ENCODE peak calls at places on chromosome 6, in four cellular contexts. I, N, V and T are unnamed samples.

GRCh38 chr6:154001494-154002285 is 37.4 kb upstream of the OPRM1 start:
- DNase-seq in I (no peak), N (no peak), V (no peak), T (no peak)

GRCh38 chr6:47203266-47203967 is 106.3 kb downstream of the TNFRSF21 start:
- DNase-seq in I (no peak), N (no peak), V (no peak), T (no peak)

GRCh38 chr6:52407467-52407866 is 12.7 kb upstream of the EFHC1 start:
- DNase-seq in I (peak), N (peak), V (no peak), T (peak)

GRCh38 chr6:154638369-154638768 is 94.8 kb upstream of the SCAF8 start:
- DNase-seq in I (no peak), N (no peak), V (no peak), T (no peak)

GRCh38 chr6:113385020-113385431 is 472.1 kb upstream of the MARCKS start:
- DNase-seq in I (no peak), N (no peak), V (no peak), T (no peak)

GRCh38 chr6:43891072-43891870 is 121.3 kb downstream of the VEGFA start:
- DNase-seq in I (no peak), N (no peak), V (peak), T (no peak)

GRCh38 chr6:155604991-155605390 is 149.4 kb upstream of the NOX3 start:
- DNase-seq in I (no peak), N (no peak), V (no peak), T (no peak)

GRCh38 chr6:16258709-16259075 is 20.3 kb downstream of the GMPR start:
- DNase-seq in I (no peak), N (no peak), V (no peak), T (no peak)

GRCh38 chr6:29045075-29045474 is at the start of gene OR2W1:
- DNase-seq in I (no peak), N (no peak), V (no peak), T (no peak)

GRCh38 chr6:4018194-4019111 is 60.5 kb downstream of the FAM217A start:
- DNase-seq in I (peak), N (peak), V (peak), T (peak)

GRCh38 chr6:4021133-4021861 is 57.6 kb downstream of the FAM217A start:
- DNase-seq in I (peak), N (peak), V (peak), T (peak)

GRCh38 chr6:4020822-4021132 is 58.2 kb downstream of the FAM217A start:
- DNase-seq in I (no peak), N (no peak), V (no peak), T (no peak)

GRCh38 chr6:4017058-4017457 is 61.9 kb downstream of the FAM217A start:
- DNase-seq in I (no peak), N (no peak), V (no peak), T (no peak)

GRCh38 chr6:4017847-4018193 is 61.1 kb downstream of the FAM217A start:
- DNase-seq in I (no peak), N (peak), V (no peak), T (peak)
- TF ChIP-seq PHF8 in I (no peak), N (no peak), V (no peak), T (no peak)

DNA sequence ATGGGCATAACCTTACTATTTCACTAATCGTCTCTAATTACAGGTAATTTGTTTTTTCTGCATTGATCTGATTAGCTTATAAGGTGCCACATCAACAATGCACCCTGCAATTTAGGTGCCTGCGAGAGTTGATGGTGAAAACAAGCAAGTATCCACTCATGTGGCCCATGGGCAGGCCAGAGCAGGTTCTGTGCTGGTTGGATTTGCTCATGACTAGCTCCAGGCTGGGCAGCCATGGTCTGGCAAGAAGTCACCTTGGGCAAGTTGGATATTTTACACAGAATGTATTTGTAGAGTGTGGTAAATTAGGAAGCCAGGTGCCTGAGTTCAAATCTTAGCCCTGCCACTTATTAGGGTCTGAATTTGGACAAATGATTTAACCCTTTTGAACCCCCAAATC is 25.3 kb downstream of the RAB44 start:
- DNase-seq in I (no peak), N (no peak), V (no peak), T (no peak)
- TF ChIP-seq MAFK in I (no peak), N (no peak), V (no peak), T (no peak)

DNA sequence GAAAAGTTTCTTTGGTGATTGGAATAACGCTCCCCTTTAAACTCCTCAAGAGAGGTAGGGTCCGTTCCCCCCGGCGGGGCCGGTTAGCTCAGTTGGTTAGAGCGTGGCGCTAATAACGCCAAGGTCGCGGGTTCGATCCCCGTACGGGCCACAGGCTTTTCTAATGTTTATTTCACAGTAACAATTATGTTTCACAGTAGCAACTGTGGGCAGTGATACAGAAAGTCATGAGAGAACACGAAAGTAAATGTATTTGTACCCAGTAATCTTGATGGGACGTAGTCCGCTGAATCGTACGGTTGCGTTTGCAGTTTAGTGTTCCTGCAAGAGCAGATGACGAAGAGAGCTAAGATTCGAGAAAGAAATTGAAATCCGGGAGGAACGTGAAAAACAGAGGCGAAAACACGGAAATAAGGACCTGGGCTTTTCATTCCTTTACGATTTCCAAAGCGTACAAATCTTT is 505.5 kb downstream of the PRIM2 start:
- DNase-seq in I (no peak), N (no peak), V (peak), T (peak)
- TF ChIP-seq PHF8 in I (no peak), N (no peak), V (no peak), T (no peak)

GRCh38 chr6:122014961-122015360 is 384.5 kb upstream of the HSF2 start:
- DNase-seq in I (no peak), N (no peak), V (no peak), T (no peak)

GRCh38 chr6:122025104-122025503 is 374.3 kb upstream of the HSF2 start:
- DNase-seq in I (no peak), N (no peak), V (no peak), T (no peak)

DNA sequence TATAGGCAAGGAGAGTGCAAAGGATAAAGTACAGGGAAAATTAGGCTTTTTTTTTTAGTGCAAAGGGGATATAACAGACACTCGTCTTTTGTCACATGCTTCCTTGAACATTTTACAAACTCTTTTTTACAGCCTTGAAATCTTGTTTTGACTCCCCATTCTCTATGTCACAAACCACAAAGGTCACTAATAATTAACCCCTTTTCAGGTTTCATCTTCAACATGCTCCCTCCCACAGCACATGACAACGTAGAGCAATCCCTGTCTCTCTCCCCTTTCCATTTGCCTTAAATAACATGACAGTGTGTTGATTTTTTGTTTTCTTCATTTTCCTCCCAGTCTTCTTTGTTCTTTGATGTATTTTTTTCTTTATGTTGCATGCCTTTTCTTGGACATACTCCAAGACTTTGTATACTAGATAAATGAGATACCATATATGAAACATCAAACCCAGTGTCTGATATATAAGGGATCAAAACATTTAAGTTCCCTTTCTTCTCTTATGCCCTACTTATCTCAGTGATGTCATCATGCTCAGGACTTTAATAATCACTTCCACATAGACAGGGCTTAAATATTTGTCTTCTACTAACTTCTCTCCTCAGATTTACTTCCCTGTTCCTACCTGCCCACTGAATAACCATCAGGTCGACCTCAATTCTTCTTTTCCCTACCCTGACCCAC is 378.7 kb upstream of the HSF2 start:
- DNase-seq in I (no peak), N (no peak), V (no peak), T (no peak)
- TF ChIP-seq MAFK in I (no peak), N (no peak), V (no peak), T (no peak)

GRCh38 chr6:27592481-27593199 is 119.7 kb upstream of the ZNF184 start:
- DNase-seq in I (peak), N (peak), V (peak), T (peak)
- TF ChIP-seq PHF8 in I (no peak), N (no peak), V (no peak), T (peak)

DNA sequence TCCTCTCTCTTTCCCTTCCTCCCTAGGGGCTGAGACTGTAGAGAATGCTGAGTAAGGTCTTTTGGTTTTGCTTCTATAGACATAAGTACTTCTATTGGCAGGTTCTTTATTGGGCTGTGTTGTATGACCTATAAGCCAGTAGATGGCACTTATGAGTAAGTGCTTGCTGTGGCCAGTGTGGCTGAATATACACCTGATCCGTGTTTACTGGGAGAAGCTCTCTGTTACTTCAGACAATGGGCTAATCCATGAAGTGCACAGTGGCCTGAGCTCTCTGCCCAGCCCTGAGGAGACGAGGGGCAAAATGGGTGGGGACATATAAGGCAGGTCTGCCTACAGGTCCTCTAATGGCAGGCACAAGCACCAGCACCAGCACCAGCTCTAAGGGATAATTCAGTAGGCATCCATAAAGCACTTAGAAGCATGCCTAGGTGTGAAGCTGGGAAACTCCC is 610.3 kb downstream of the RNF144B start:
- DNase-seq in I (peak), N (peak), V (peak), T (no peak)
- TF ChIP-seq MAFK in I (peak), N (peak), V (peak), T (peak)

GRCh38 chr6:90459225-90459758 is 127.6 kb downstream of the MAP3K7 start:
- DNase-seq in I (no peak), N (no peak), V (no peak), T (no peak)

GRCh38 chr6:90457867-90458259 is 129.0 kb downstream of the MAP3K7 start:
- DNase-seq in I (no peak), N (no peak), V (no peak), T (no peak)

GRCh38 chr6:90460067-90460466 is 126.8 kb downstream of the MAP3K7 start:
- DNase-seq in I (no peak), N (no peak), V (no peak), T (no peak)

GRCh38 chr6:90456001-90456400 is 130.9 kb downstream of the MAP3K7 start:
- DNase-seq in I (no peak), N (no peak), V (no peak), T (no peak)

GRCh38 chr6:90458353-90459224 is 128.3 kb downstream of the MAP3K7 start:
- DNase-seq in I (no peak), N (no peak), V (no peak), T (peak)
- TF ChIP-seq PHF8 in I (no peak), N (no peak), V (no peak), T (peak)

GRCh38 chr6:109314313-109314712 is 68.0 kb downstream of the CD164 start:
- DNase-seq in I (no peak), N (no peak), V (no peak), T (no peak)

GRCh38 chr6:109316909-109317308 is 65.4 kb downstream of the CD164 start:
- DNase-seq in I (no peak), N (no peak), V (no peak), T (no peak)

GRCh38 chr6:109315331-109316129 is 66.7 kb downstream of the CD164 start:
- DNase-seq in I (no peak), N (no peak), V (no peak), T (no peak)

GRCh38 chr6:109321752-109322151 is 60.5 kb downstream of the CD164 start:
- DNase-seq in I (no peak), N (no peak), V (no peak), T (no peak)

GRCh38 chr6:109318328-109318876 is 63.9 kb downstream of the CD164 start:
- DNase-seq in I (no peak), N (peak), V (no peak), T (no peak)
- TF ChIP-seq MAFK in I (no peak), N (no peak), V (no peak), T (no peak)

DNA sequence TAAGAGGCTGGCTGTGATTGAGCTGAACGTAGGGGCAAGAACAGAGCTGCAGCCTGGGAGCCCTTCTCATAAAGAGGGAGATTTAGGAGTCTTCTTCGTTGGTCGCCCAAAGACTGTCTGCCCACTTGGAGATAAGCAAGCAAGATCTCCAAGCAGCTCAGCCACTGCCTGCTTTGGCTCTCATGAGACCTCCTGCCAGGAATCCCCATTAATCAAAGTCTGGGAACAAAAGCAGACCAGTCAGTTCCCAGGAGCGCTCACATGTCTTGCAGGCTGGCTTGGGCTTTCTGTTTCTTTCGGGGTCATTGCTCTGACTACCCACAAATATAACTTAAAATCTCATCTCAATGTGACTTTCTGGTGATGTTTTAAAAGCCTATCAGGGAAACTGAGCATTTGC is 2.4 kb upstream of the ANKRD6 start:
- DNase-seq in I (no peak), N (no peak), V (no peak), T (no peak)
- TF ChIP-seq PHF8 in I (no peak), N (no peak), V (no peak), T (no peak)